ENCODE peak calls at places on chromosome 9, in six cellular contexts. M is epithelial cell of prostate; I is fibroblast of lung; S is hepatocyte; J is CD4-positive, alpha-beta T cell; Q is left ventricle myocardium inferior. L is an unnamed sample.

GRCh38 chr9:114273461-114273881 is 49.4 kb upstream of the ORM1 start:
- DNase-seq in S (no peak), I (no peak), Q (peak; percentile 5), J (no peak), M (peak; percentile 45), L (no peak)

GRCh38 chr9:95724253-95724991 is 151.1 kb upstream of the ERCC6L2 start:
- DNase-seq in J (peak; percentile 61), M (no peak), Q (no peak), I (no peak), S (no peak), L (no peak)

GRCh38 chr9:83070257-83070656 is 7.3 kb upstream of the RASEF start:
- DNase-seq in I (peak; percentile 13), J (no peak), M (no peak), Q (no peak), S (no peak), L (no peak)

GRCh38 chr9:101119206-101119819 is 90.8 kb downstream of the PLPPR1 start:
- DNase-seq in J (no peak), M (peak; percentile 1), Q (peak; percentile 38), S (peak; percentile 75), I (no peak), L (peak; percentile 40)

GRCh38 chr9:35920004-35920658 is 10.8 kb downstream of the SPAAR start:
- DNase-seq in S (peak; percentile 68), J (no peak), M (no peak), Q (no peak), I (no peak), L (no peak)

GRCh38 chr9:135126480-135127187 is 39.2 kb downstream of the OLFM1 start:
- DNase-seq in M (peak; percentile 3), I (no peak), Q (no peak), S (no peak), J (no peak), L (no peak)

GRCh38 chr9:81804306-81804705 is 115.0 kb upstream of the TLE1 start:
- DNase-seq in I (no peak), M (no peak), J (no peak), Q (no peak), S (no peak), L (no peak)

GRCh38 chr9:79769476-79770275 is 197.9 kb downstream of the TLE4 start:
- DNase-seq in M (no peak), S (no peak), I (no peak), Q (no peak), J (no peak), L (no peak)

GRCh38 chr9:102728946-102729345 is 266.2 kb upstream of the CYLC2 start:
- DNase-seq in M (no peak), Q (no peak), I (no peak), J (no peak), S (no peak), L (no peak)

GRCh38 chr9:37410969-37411785 is 11.3 kb upstream of the GRHPR start:
- DNase-seq in Q (no peak), S (no peak), I (no peak), M (no peak), J (no peak), L (no peak)

GRCh38 chr9:79014929-79015699 is 556.7 kb upstream of the TLE4 start:
- DNase-seq in Q (no peak), M (no peak), J (no peak), I (peak; percentile 48), S (no peak), L (no peak)

GRCh38 chr9:14246951-14247350 is 67.0 kb downstream of the NFIB start:
- DNase-seq in S (no peak), I (no peak), M (no peak), Q (no peak), J (no peak), L (no peak)

GRCh38 chr9:35673132-35673997 is at the start of gene CA9:
- DNase-seq in Q (peak; percentile 57), J (no peak), M (no peak), I (no peak), S (no peak), L (peak; percentile 43)

GRCh38 chr9:121884057-121884512 is 209.0 kb downstream of the TTLL11 start:
- DNase-seq in I (no peak), S (peak; percentile 24), M (no peak), J (no peak), Q (no peak), L (no peak)

GRCh38 chr9:73613092-73613701 is 461.5 kb downstream of the ANXA1 start:
- DNase-seq in M (no peak), Q (no peak), S (no peak), J (no peak), I (no peak), L (no peak)

GRCh38 chr9:110371411-110372013 is 33.8 kb upstream of the TXNDC8 start:
- DNase-seq in Q (no peak), M (no peak), J (no peak), I (no peak), S (no peak), L (no peak)

GRCh38 chr9:129108805-129109370 is 1.7 kb downstream of the CRAT start:
- DNase-seq in S (no peak), I (no peak), J (no peak), M (no peak), Q (no peak), L (no peak)

GRCh38 chr9:98341157-98342102 is 86.0 kb upstream of the TBC1D2 start:
- DNase-seq in M (no peak), Q (no peak), I (no peak), S (no peak), J (no peak), L (no peak)

GRCh38 chr9:84381508-84381907 is 41.0 kb upstream of the SLC28A3 start:
- DNase-seq in S (no peak), J (no peak), I (no peak), M (no peak), Q (no peak), L (no peak)

GRCh38 chr9:89473762-89474469 is 24.0 kb downstream of the SEMA4D start:
- DNase-seq in I (peak; percentile 69), J (no peak), M (no peak), S (peak; percentile 47), Q (no peak), L (no peak)

GRCh38 chr9:69485466-69485865 is 160.5 kb downstream of the ENTREP1 start:
- DNase-seq in S (peak; percentile 11), M (no peak), I (no peak), J (no peak), Q (no peak), L (peak; percentile 74)

GRCh38 chr9:100064872-100065581 is 33.8 kb downstream of the ERP44 start:
- DNase-seq in S (no peak), I (peak; percentile 75), M (peak; percentile 50), Q (no peak), J (no peak), L (no peak)

GRCh38 chr9:100063185-100063584 is 35.6 kb downstream of the ERP44 start:
- DNase-seq in S (peak; percentile 7), Q (no peak), I (peak; percentile 18), J (no peak), M (no peak), L (no peak)

GRCh38 chr9:100070071-100070470 is 28.7 kb downstream of the ERP44 start:
- DNase-seq in M (no peak), Q (no peak), J (no peak), I (no peak), S (no peak), L (no peak)

GRCh38 chr9:100070642-100071041 is 28.2 kb downstream of the ERP44 start:
- DNase-seq in S (no peak), Q (no peak), J (no peak), I (no peak), M (no peak), L (no peak)

GRCh38 chr9:100066539-100066938 is 32.3 kb downstream of the ERP44 start:
- DNase-seq in M (no peak), I (peak; percentile 49), S (peak; percentile 9), Q (no peak), J (no peak), L (no peak)
- H3K27ac ChIP-seq in M (peak overlapping the region; percentile 70), I (peak overlapping the region; percentile 57), S (no peak overlapping the region), Q (peak overlapping the region; percentile 27), J (no peak overlapping the region), L (peak overlapping the region; percentile 60)

DNA sequence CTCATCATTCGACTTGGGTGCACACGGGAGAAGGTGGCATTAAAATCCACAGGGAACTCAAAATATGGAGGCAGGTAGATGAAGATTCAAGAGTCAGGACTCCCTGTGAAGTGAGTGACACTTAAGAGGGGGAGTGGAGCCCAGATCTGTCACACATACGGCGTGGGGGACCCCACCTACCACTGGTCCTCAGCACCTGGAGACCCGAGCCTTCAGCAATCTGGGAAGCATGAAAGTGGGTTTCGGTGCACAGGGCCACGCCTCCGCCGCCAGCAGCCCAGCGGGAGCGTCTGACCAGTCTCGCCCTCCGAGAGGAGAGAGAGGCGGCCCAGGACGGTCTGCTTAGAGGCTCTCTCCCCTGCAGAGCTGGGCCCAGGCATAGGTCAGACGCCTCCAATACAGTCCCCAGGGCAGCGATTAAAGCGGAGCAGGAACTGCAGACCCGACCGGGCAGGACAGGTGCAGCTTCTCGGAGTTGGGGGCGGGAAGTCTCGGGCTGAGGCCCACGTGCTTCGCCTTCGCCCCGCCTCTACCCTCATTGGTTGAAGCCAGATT is 639 bp upstream of the SLC2A8 start:
- DNase-seq in Q (no peak), M (no peak), J (no peak), S (no peak), I (no peak), L (no peak)
- H3K27ac ChIP-seq in Q (peak overlapping the region; percentile 59), M (no peak overlapping the region), J (no peak overlapping the region), S (peak overlapping the region; percentile 91), I (no peak overlapping the region), L (no peak overlapping the region)

DNA sequence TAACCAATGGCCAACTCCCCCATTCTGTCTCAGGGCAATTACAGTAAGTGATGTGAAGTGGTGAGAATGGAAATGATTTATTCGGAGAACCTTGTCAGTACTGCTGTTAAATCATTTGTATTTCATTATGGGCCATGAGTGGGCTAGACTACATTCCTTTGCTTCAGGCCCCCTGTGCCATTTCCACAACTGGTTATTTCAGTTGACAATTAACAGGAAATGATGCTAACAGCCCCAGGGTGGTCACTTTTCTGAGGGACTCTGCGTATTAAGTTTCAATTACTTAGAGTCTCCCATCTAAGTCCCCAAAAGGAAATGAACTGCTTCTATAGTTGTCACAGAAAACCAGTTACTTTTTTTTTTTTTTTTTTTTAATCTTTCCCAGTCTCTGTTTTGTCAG is 653.7 kb downstream of the CCDC171 start:
- DNase-seq in M (no peak), S (no peak), I (no peak), Q (no peak), J (no peak), L (no peak)
- H3K27ac ChIP-seq in M (no peak overlapping the region), S (no peak overlapping the region), I (no peak overlapping the region), Q (no peak overlapping the region), J (no peak overlapping the region), L (no peak overlapping the region)

DNA sequence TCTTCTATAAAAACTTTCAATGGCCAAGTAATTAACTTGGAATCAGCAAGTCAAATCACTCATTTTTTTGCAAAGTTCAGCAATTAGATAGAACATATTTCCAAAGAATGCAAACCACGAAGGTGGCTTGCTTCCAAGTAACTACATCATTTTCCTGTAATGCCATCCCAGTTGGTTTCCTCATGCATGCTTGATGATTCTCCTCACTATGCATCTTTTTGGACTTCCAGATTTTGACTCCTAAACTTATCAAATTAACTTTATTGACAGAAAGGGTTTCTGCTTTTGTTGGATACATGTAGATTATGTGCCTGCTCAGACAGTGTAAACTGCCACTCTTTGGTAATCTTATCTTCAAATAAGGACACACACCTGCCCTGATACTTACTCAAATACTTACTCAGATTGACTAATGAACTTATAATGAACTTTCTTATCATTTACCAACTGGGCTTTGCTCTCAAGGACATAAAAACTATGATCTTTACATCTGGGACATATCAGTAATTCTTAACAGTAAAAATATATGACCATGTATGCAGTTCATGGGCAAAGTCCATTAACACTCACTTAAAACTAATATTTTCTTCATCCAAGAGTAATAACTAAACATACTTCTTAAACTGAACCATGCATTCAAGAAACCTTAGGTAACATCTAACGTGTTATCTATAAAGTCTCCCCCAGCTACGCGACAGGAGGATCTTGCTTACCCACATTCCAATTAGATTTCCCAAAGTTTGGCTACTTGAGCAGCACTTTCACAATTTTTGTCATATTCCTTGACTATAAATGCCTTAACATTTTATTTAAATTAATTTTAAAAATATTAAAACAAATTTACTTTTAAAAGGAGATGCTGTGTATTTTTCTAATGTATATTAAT is 25.0 kb upstream of the IFNE start:
- DNase-seq in Q (no peak), I (peak; percentile 92), J (no peak), S (peak; percentile 12), M (peak; percentile 45), L (peak; percentile 37)
- H3K27ac ChIP-seq in Q (no peak overlapping the region), I (peak overlapping the region; percentile 24), J (no peak overlapping the region), S (peak overlapping the region; percentile 18), M (peak overlapping the region; percentile 40), L (peak overlapping the region; percentile 43)